ENCODE peak calls at places on chromosomes 2 and 18, in ten cellular contexts. K, U, B, Z, W, X, N, T, A and E are unnamed samples.

GRCh38 chr2:101386599-101387150 is 628 bp downstream of the CREG2 start:
- DNase-seq in K (no peak), U (no peak), B (peak), Z (no peak), W (no peak), X (no peak), N (no peak), T (no peak), A (peak), E (no peak)

GRCh38 chr2:159968282-159968900 is 94.0 kb downstream of the PLA2R1 start:
- DNase-seq in K (peak), U (peak), B (no peak), Z (peak), W (no peak), X (peak), N (peak), T (no peak), A (peak), E (peak)

GRCh38 chr2:23452853-23453420 is 68.0 kb downstream of the KLHL29 start:
- DNase-seq in K (peak), U (no peak), B (no peak), Z (peak), W (no peak), X (no peak), N (peak), T (no peak), A (no peak), E (no peak)

GRCh38 chr2:240970104-240970503 is 28.3 kb upstream of the SNED1 start:
- DNase-seq in K (no peak), U (no peak), B (no peak), Z (no peak), W (no peak), X (no peak), N (no peak), T (no peak), A (no peak), E (no peak)

GRCh38 chr18:36038102-36038663 is 29.2 kb downstream of the RPRD1A start:
- DNase-seq in K (no peak), U (no peak), B (no peak), Z (no peak), W (no peak), X (no peak), N (no peak), T (no peak), A (no peak), E (no peak)

GRCh38 chr2:134124047-134124753 is 129.7 kb upstream of the MGAT5 start:
- DNase-seq in K (peak), U (peak), B (no peak), Z (no peak), W (no peak), X (peak), N (no peak), T (no peak), A (peak), E (no peak)

GRCh38 chr2:144582651-144583361 is 62.9 kb upstream of the ZEB2 start:
- DNase-seq in K (peak), U (no peak), B (no peak), Z (no peak), W (no peak), X (no peak), N (no peak), T (no peak), A (no peak), E (no peak)

GRCh38 chr2:11481789-11482472 is 16.0 kb upstream of the E2F6 start:
- DNase-seq in K (no peak), U (no peak), B (no peak), Z (no peak), W (no peak), X (no peak), N (no peak), T (no peak), A (no peak), E (no peak)

GRCh38 chr2:109562421-109562820 is 51.3 kb downstream of the SEPTIN10 start:
- DNase-seq in K (no peak), U (no peak), B (no peak), Z (no peak), W (no peak), X (no peak), N (no peak), T (no peak), A (no peak), E (peak)

GRCh38 chr18:36950282-36950681 is 121.4 kb downstream of the KIAA1328 start:
- DNase-seq in K (no peak), U (no peak), B (no peak), Z (no peak), W (no peak), X (no peak), N (no peak), T (no peak), A (no peak), E (no peak)

GRCh38 chr2:142974288-142975024 is 97.0 kb downstream of the KYNU start:
- DNase-seq in K (peak), U (no peak), B (no peak), Z (peak), W (no peak), X (no peak), N (no peak), T (no peak), A (peak), E (peak)